ENCODE peak calls at places on chromosomes 16 and 17, in five cellular contexts. V, A, I, C and S are unnamed samples.

GRCh38 chr17:77729587-77729986 is 228.9 kb upstream of the TNRC6C start:
- DNase-seq in I (no peak), V (no peak), C (no peak), A (peak), S (no peak)

GRCh38 chr16:22348296-22348695 is 26.1 kb downstream of the CDR2 start:
- DNase-seq in C (peak), A (no peak), I (peak), V (no peak), S (no peak)

GRCh38 chr17:14299261-14300093 is 1.4 kb upstream of the HS3ST3B1 start:
- DNase-seq in I (no peak), V (peak), C (peak), A (no peak), S (peak)

GRCh38 chr17:64256913-64257807 is 5.9 kb downstream of the TEX2 start:
- DNase-seq in C (peak), V (peak), A (no peak), I (peak), S (no peak)

GRCh38 chr17:78618264-78619066 is 41.3 kb upstream of the DNAH17 start:
- DNase-seq in A (no peak), C (peak), V (no peak), I (no peak), S (no peak)

GRCh38 chr17:66373944-66374817 is 71.8 kb downstream of the PRKCA start:
- DNase-seq in C (no peak), V (peak), A (no peak), I (no peak), S (no peak)

GRCh38 chr17:75610103-75610984 is 22.7 kb downstream of the MYO15B start:
- DNase-seq in A (no peak), I (no peak), V (no peak), C (peak), S (no peak)

GRCh38 chr17:76529224-76529642 is 8.3 kb downstream of the CYGB start:
- DNase-seq in C (peak), V (no peak), I (no peak), A (no peak), S (peak)

GRCh38 chr16:87076950-87077749 is 240.0 kb downstream of the C16orf95 start:
- DNase-seq in A (peak), I (no peak), V (peak), C (peak), S (peak)

GRCh38 chr17:17258998-17259397 is 22.0 kb upstream of the FLCN start:
- DNase-seq in C (no peak), I (no peak), A (no peak), V (no peak), S (no peak)

GRCh38 chr17:1294157-1294717 is 14.8 kb downstream of the TRARG1 start:
- DNase-seq in V (no peak), I (no peak), C (no peak), A (no peak), S (no peak)

GRCh38 chr16:17784073-17784472 is 313.3 kb upstream of the XYLT1 start:
- DNase-seq in A (peak), C (peak), V (peak), I (no peak), S (no peak)

GRCh38 chr17:69592692-69593350 is 178.3 kb downstream of the MAP2K6 start:
- DNase-seq in I (no peak), C (peak), A (no peak), V (no peak), S (no peak)

GRCh38 chr16:46573008-46573833 is 48.0 kb downstream of the SHCBP1 start:
- DNase-seq in I (peak), C (peak), A (no peak), V (no peak), S (no peak)

GRCh38 chr17:29059281-29059680 is 16.3 kb downstream of the PIPOX start:
- DNase-seq in A (no peak), C (peak), V (no peak), I (peak), S (no peak)

GRCh38 chr17:42389902-42390301 is 1.7 kb upstream of the STAT3 start:
- DNase-seq in A (no peak), V (no peak), I (no peak), C (no peak), S (no peak)

GRCh38 chr16:79053577-79053976 is 547.0 kb downstream of the MAF start:
- DNase-seq in I (no peak), C (no peak), A (no peak), V (no peak), S (no peak)

GRCh38 chr16:85570735-85571562 is 42.2 kb upstream of the GSE1 start:
- DNase-seq in C (no peak), I (no peak), A (peak), V (no peak), S (no peak)

GRCh38 chr17:78933959-78934568 is 8.9 kb upstream of the TIMP2 start:
- DNase-seq in C (peak), A (peak), I (peak), V (peak), S (peak)

GRCh38 chr17:9115446-9116265 is 94.3 kb downstream of the NTN1 start:
- DNase-seq in C (peak), I (no peak), V (peak), A (no peak), S (peak)

GRCh38 chr17:1766382-1767135 is 4.7 kb downstream of the SERPINF1 start:
- DNase-seq in I (no peak), A (no peak), C (no peak), V (no peak), S (no peak)

GRCh38 chr16:30762991-30763725 is 1.0 kb downstream of the RNF40 start:
- DNase-seq in V (no peak), A (no peak), C (no peak), I (no peak), S (peak)

GRCh38 chr17:57945999-57946797 is 9.0 kb downstream of the CUEDC1 start:
- DNase-seq in A (peak), V (no peak), I (no peak), C (peak), S (no peak)

GRCh38 chr17:58084317-58084981 is 1.2 kb downstream of the DYNLL2 start:
- DNase-seq in C (peak), I (peak), V (peak), A (peak), S (peak)

GRCh38 chr17:31339906-31340661 is 18.7 kb upstream of the EVI2A start:
- DNase-seq in I (no peak), V (no peak), C (peak), A (no peak), S (no peak)

GRCh38 chr17:42920922-42921321 is 20.3 kb downstream of the G6PC1 start:
- DNase-seq in V (no peak), C (no peak), A (peak), I (no peak), S (peak)

GRCh38 chr17:37177234-37177633 is 198.6 kb upstream of the C17orf78 start:
- DNase-seq in I (no peak), A (no peak), C (no peak), V (no peak), S (no peak)

GRCh38 chr17:28041844-28042656 is 427 bp upstream of the NLK start:
- DNase-seq in V (no peak), A (no peak), I (no peak), C (peak), S (no peak)

GRCh38 chr17:28043296-28043695 is 819 bp downstream of the NLK start:
- DNase-seq in V (no peak), C (no peak), A (no peak), I (no peak), S (no peak)

GRCh38 chr17:28041068-28041843 is 1.2 kb upstream of the NLK start:
- DNase-seq in C (peak), A (peak), V (peak), I (peak), S (peak)

GRCh38 chr17:28042721-28043291 is 329 bp downstream of the NLK start:
- DNase-seq in C (no peak), I (no peak), A (no peak), V (no peak), S (no peak)

GRCh38 chr17:28042657-28042720 is at the start of gene NLK:
- DNase-seq in C (no peak), A (no peak), I (no peak), V (no peak), S (no peak)
- H3K4me2 ChIP-seq in C (peak), A (peak), I (peak), V (peak), S (peak)

GRCh38 chr16:88685156-88686061 is 898 bp downstream of the SNAI3 start:
- DNase-seq in V (peak), C (peak), I (peak), A (peak), S (no peak)
- TF ChIP-seq EZH2 in V (peak), C (no peak), I (no peak), A (no peak), S (no peak)

GRCh38 chr16:3800019-3800418 is 80.5 kb downstream of the CREBBP start:
- DNase-seq in C (no peak), V (no peak), A (no peak), I (no peak), S (no peak)

GRCh38 chr16:3797904-3798811 is 80.8 kb upstream of the TRAP1 start:
- DNase-seq in I (no peak), C (no peak), A (no peak), V (peak), S (no peak)

GRCh38 chr16:3798827-3799226 is 81.5 kb upstream of the TRAP1 start:
- DNase-seq in C (no peak), I (no peak), A (no peak), V (no peak), S (no peak)

GRCh38 chr16:3800477-3801270 is 79.8 kb downstream of the CREBBP start:
- DNase-seq in V (no peak), I (no peak), A (no peak), C (no peak), S (no peak)

GRCh38 chr16:3797473-3797872 is 80.1 kb upstream of the TRAP1 start:
- DNase-seq in C (no peak), I (no peak), A (peak), V (no peak), S (no peak)
- H3K4me2 ChIP-seq in C (no peak), I (no peak), A (peak), V (no peak), S (no peak)

GRCh38 chr17:44653384-44653783 is 2.9 kb upstream of the MEIOC start:
- DNase-seq in C (no peak), A (no peak), V (no peak), I (no peak), S (no peak)

GRCh38 chr17:44655983-44656700 is at the start of gene MEIOC:
- DNase-seq in A (no peak), C (peak), I (no peak), V (peak), S (peak)

GRCh38 chr17:44651228-44651627 is 5.0 kb upstream of the MEIOC start:
- DNase-seq in V (no peak), A (no peak), I (no peak), C (no peak), S (no peak)

GRCh38 chr17:44652727-44653126 is 3.5 kb upstream of the MEIOC start:
- DNase-seq in I (no peak), V (no peak), C (no peak), A (no peak), S (no peak)

DNA sequence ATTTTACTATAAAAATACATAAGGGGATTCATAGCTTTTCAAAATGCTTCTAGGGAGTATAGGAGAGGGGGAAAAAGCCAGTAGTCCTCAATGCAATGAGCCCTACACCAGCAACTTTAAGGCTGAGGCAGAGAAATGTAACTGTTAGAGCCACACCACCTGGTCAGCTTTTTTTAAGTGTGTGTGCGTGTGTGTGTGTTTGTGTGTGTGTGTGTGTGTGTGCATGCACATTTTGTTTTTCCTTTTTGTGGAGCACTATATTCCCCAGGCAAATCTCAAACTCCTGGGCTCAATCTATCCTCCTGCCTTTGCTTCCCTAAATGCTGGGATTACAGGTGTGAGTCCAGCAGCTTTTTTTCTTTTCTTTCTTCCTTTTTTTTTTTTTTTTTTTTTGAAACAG is 2.3 kb upstream of the MEIOC start:
- DNase-seq in V (no peak), I (no peak), C (no peak), A (no peak), S (no peak)
- TF ChIP-seq EZH2 in V (no peak), I (no peak), C (no peak), A (no peak), S (no peak)

GRCh38 chr16:70687172-70687531 is 1.3 kb upstream of the MTSS2 start:
- DNase-seq in A (no peak), I (no peak), V (no peak), C (no peak), S (no peak)

GRCh38 chr16:70686376-70687171 is 721 bp upstream of the MTSS2 start:
- DNase-seq in A (no peak), I (no peak), V (no peak), C (no peak), S (no peak)

GRCh38 chr16:70685061-70685937 is 554 bp downstream of the MTSS2 start:
- DNase-seq in C (peak), I (no peak), V (no peak), A (no peak), S (no peak)

GRCh38 chr16:70684146-70685060 is 1.4 kb downstream of the MTSS2 start:
- DNase-seq in A (no peak), I (no peak), C (peak), V (no peak), S (no peak)

DNA sequence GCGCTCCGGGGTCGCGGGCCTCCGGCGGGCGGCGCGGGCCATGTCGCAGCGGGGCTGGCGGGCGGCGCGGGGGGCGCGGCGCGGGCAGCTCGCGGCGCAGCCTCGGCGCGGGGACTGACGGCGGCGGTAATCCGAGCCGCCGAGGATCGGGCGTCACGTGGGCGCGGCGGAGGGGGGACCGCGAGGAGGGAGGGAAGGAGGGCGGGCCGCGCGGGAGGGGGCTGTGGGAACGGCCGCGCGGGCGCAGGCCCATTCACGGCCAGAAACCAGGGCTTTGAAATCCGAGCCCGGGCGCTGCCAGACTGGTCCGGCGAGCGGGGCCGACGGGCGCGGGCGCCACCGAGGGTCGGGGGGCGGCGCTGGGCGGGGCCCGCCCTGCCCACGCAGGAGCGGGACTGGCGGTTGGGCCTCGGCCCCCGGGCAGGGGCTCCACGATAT is at the start of gene MTSS2:
- DNase-seq in I (peak), C (peak), A (peak), V (peak), S (peak)
- H3K4me2 ChIP-seq in I (peak), C (peak), A (peak), V (peak), S (peak)

DNA sequence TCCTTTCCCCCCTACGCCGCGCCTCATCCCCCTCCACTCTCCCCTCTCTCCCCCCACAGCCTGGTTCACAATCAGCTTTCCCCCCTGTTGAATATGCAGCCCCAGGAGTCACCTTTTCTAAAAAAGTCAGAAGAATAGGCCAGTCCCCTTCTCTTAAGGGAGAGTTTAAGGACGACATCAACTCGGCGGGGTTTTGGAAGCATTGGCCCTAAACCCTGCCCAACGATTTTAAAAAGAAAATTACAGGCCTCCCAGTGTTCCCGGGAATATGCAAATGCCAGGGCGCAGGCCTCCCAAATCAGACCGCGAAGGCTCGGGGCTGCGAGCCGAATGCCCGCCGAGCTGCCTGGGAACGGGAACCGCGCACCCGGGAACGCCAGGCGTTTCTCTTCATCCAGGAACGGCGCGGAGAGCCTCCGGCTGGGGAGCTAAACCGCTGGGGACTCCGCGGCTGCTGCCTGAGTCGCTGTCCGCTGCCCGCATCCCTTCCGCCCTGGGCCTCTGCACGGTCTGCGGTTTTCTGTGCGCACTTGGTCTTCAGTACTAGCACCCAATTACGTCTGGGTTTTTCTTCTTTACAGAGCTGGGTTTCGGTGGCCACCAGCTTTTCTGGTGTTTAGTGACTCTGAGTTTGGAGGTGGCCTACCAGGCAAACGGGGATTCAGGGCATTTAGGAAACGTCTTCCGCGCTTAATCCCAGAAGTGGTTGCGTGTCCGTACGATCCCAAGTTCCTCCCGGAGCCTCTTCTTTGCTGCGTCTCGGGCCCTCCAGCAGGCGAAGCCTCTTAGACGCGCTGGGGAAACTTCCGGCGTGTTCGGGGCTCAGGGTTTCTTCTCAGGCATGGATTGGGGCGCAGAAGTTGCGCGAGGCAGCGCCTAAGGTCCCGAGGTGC is 5.7 kb downstream of the IRX5 start:
- DNase-seq in V (peak), A (no peak), C (peak), I (no peak), S (peak)
- TF ChIP-seq EZH2 in V (no peak), A (no peak), C (no peak), I (no peak), S (peak)

GRCh38 chr17:44030482-44030881 is 15.7 kb upstream of the TMEM101 start:
- DNase-seq in A (no peak), I (no peak), V (no peak), C (no peak), S (no peak)

GRCh38 chr17:44038604-44039007 is 23.8 kb upstream of the TMEM101 start:
- DNase-seq in C (no peak), A (no peak), I (no peak), V (no peak), S (no peak)

GRCh38 chr17:44029736-44030135 is 15.0 kb upstream of the TMEM101 start:
- DNase-seq in A (no peak), V (no peak), I (no peak), C (no peak), S (no peak)

DNA sequence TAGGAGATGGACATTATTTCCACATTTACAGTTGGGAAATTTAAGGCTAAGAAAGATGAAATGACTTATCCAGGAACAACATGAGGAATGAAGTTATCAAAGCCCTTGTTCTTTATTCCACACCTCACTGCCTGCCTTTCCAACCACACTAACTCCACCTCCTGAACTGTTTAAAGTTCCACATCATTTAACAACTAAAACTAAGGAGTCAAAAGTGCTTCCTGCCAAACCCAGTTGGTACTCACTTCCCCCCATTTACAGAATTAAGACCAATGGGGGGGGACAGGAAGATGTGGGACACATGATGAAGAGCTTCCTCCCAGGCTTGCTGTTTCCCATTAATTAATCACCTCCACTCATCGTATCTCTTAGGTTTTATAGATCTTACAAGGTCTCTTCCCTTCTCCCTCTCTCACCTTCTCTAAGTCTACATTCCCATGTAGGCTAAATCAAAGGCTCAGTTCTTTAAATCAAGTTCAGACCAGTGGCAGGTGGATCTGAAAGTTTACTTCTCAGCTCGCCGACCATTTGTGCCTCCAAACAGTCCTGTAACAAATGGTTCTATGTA is 19.2 kb upstream of the TMEM101 start:
- DNase-seq in I (no peak), A (no peak), C (no peak), V (no peak), S (no peak)
- H3K4me2 ChIP-seq in I (no peak), A (no peak), C (no peak), V (no peak), S (no peak)

GRCh38 chr17:38559880-38560230 is 45.9 kb downstream of the SRCIN1 start:
- DNase-seq in C (no peak), A (no peak), I (no peak), V (no peak), S (no peak)

GRCh38 chr17:38560503-38561318 is 45.0 kb downstream of the SRCIN1 start:
- DNase-seq in C (peak), A (no peak), I (no peak), V (peak), S (peak)

GRCh38 chr17:38562903-38563302 is 42.8 kb downstream of the SRCIN1 start:
- DNase-seq in I (no peak), V (peak), A (no peak), C (no peak), S (no peak)

GRCh38 chr17:38562215-38562569 is 43.6 kb downstream of the SRCIN1 start:
- DNase-seq in C (no peak), V (no peak), I (no peak), A (no peak), S (no peak)

GRCh38 chr17:38561416-38562214 is 44.1 kb downstream of the SRCIN1 start:
- DNase-seq in C (no peak), I (no peak), V (peak), A (no peak), S (no peak)
- TF ChIP-seq EZH2 in C (no peak), I (no peak), V (peak), A (no peak), S (peak)